ENCODE peak calls at places on chromosomes 3 and 15, in ten cellular contexts. J is ACHN; W is GOT3; I is SW480; H is aorta; O is T-helper 2 cell; F is fibroblast of villous mesenchyme; N is LoVo; C is activated CD4-positive, alpha-beta T cell treated with anti-CD3 and anti-CD28 coated beads, Interleukin-2, amount 10 ng/mL, durations not matched to agents 7 days and 5 days; Z is HS-27A. R is an unnamed sample.

GRCh38 chr15:23912191-23912590 is 225.1 kb upstream of the NDN start:
- DNase-seq in J (no peak), W (no peak), I (no peak), H (no peak), O (no peak), F (no peak), N (no peak), C (no peak), Z (no peak), R (no peak)

GRCh38 chr3:56801151-56801596 is 575 bp downstream of the ARHGEF3 start:
- DNase-seq in J (no peak), W (no peak), I (no peak), H (no peak), O (no peak), F (no peak), N (no peak), C (peak; percentile 33), Z (no peak), R (peak; percentile 23)

GRCh38 chr3:30131171-30131570 is 475.2 kb upstream of the TGFBR2 start:
- DNase-seq in J (no peak), W (no peak), I (no peak), H (no peak), O (no peak), F (no peak), N (no peak), C (no peak), Z (no peak), R (no peak)

GRCh38 chr3:134597390-134597975 is 53.3 kb downstream of the KY start:
- DNase-seq in J (no peak), W (no peak), I (peak; percentile 37), H (no peak), O (no peak), F (no peak), N (no peak), C (no peak), Z (no peak), R (no peak)

GRCh38 chr15:88661041-88661765 is 22.4 kb downstream of the ISG20 start:
- DNase-seq in J (no peak), W (no peak), I (no peak), H (no peak), O (no peak), F (no peak), N (no peak), C (no peak), Z (no peak), R (no peak)

GRCh38 chr15:67531379-67532059 is 10.6 kb downstream of the C15orf61 start:
- DNase-seq in J (no peak), W (no peak), I (peak; percentile 2), H (no peak), O (no peak), F (peak; percentile 26), N (peak; percentile 18), C (no peak), Z (peak; percentile 74), R (no peak)

GRCh38 chr3:52093751-52094525 is 37.6 kb upstream of the DUSP7 start:
- DNase-seq in J (peak; percentile 92), W (no peak), I (peak; percentile 44), H (peak; percentile 35), O (no peak), F (no peak), N (no peak), C (no peak), Z (peak; percentile 77), R (peak; percentile 21)

GRCh38 chr3:64385256-64385655 is 160.0 kb upstream of the PRICKLE2 start:
- DNase-seq in J (no peak), W (no peak), I (no peak), H (no peak), O (no peak), F (no peak), N (no peak), C (no peak), Z (no peak), R (no peak)

GRCh38 chr3:197458179-197458707 is 97.5 kb downstream of the BDH1 start:
- DNase-seq in J (no peak), W (no peak), I (peak; percentile 71), H (no peak), O (peak; percentile 30), F (no peak), N (no peak), C (peak; percentile 45), Z (no peak), R (no peak)

GRCh38 chr3:102301155-102301554 is 133.7 kb upstream of the ZPLD1 start:
- DNase-seq in J (no peak), W (no peak), I (no peak), H (no peak), O (no peak), F (no peak), N (no peak), C (no peak), Z (no peak), R (no peak)